ENCODE peak calls at places on chromosomes 6 and 20, in four cellular contexts. H is cardiac muscle cell; W is activated T-cell treated with anti-CD3 and anti-CD28 coated beads, Interleukin-2, amount 50 U/mL, for 4 hours; P is GM06990. S is an unnamed sample.

GRCh38 chr6:33860706-33861474 is 57.1 kb upstream of the MLN start:
- DNase-seq in W (no peak), H (no peak), P (no peak), S (no peak)

GRCh38 chr6:39610229-39610628 is 115.0 kb downstream of the KIF6 start:
- DNase-seq in P (no peak), W (no peak), H (no peak), S (no peak)

GRCh38 chr6:149614352-149614751 is 34.2 kb downstream of the KATNA1 start:
- DNase-seq in H (no peak), P (no peak), W (no peak), S (no peak)

GRCh38 chr6:125201961-125202729 is 48.6 kb downstream of the TPD52L1 start:
- DNase-seq in P (no peak), W (no peak), H (no peak), S (peak; percentile 43)

GRCh38 chr6:1952726-1953360 is 292.6 kb downstream of the GMDS start:
- DNase-seq in W (no peak), P (no peak), H (no peak), S (no peak)

GRCh38 chr20:10236540-10237533 is 18.2 kb downstream of the SNAP25 start:
- DNase-seq in H (no peak), W (no peak), P (no peak), S (no peak)

GRCh38 chr6:19835605-19836004 is 1.6 kb upstream of the ID4 start:
- DNase-seq in P (no peak), W (no peak), H (no peak), S (no peak)

GRCh38 chr6:169641461-169642085 is 60.3 kb downstream of the WDR27 start:
- DNase-seq in W (no peak), H (no peak), P (no peak), S (peak; percentile 50)

GRCh38 chr6:157556671-157557430 is 175.9 kb downstream of the ZDHHC14 start:
- DNase-seq in H (no peak), P (peak; percentile 43), W (no peak), S (no peak)

GRCh38 chr6:71419217-71419953 is 130.8 kb downstream of the OGFRL1 start:
- DNase-seq in H (peak; percentile 34), W (no peak), P (no peak), S (peak; percentile 43)

GRCh38 chr20:7734216-7734615 is 206.0 kb downstream of the HAO1 start:
- DNase-seq in W (no peak), P (no peak), H (no peak), S (no peak)

GRCh38 chr20:11124849-11125505 is 451.2 kb upstream of the JAG1 start:
- DNase-seq in P (no peak), W (no peak), H (no peak), S (no peak)

S was measured in testis.